ENCODE peak calls at places on chromosomes 7 and 10, in seven cellular contexts. K is suprapubic skin; V is SK-N-SH; Q is CD8-positive, alpha-beta T cell; E is A549; T is prostate gland; G is GM23338. Y is an unnamed sample. For H3K4me1, the result is how much of the 10 kb centered on the place peaks cover.

GRCh38 chr7:131945313-131945831 is 388.9 kb upstream of the PODXL start:
- DNase-seq in K (peak), V (peak), Q (no peak), E (peak), T (peak), G (peak), Y (peak)

GRCh38 chr10:33483124-33483794 is 148.8 kb upstream of the NRP1 start:
- DNase-seq in K (no peak), V (no peak), Q (no peak), E (no peak), T (no peak), G (peak), Y (no peak)

GRCh38 chr10:51607436-51607835 is 92.0 kb downstream of the CSTF2T start:
- DNase-seq in K (no peak), V (no peak), Q (no peak), E (no peak), T (no peak), G (no peak), Y (no peak)

GRCh38 chr7:134290286-134290685 is 26.4 kb downstream of the SLC35B4 start:
- DNase-seq in K (no peak), V (no peak), Q (no peak), E (peak), T (no peak), G (no peak), Y (no peak)

GRCh38 chr7:137538361-137538762 is 194.8 kb upstream of the PTN start:
- DNase-seq in K (no peak), V (no peak), Q (no peak), E (no peak), T (no peak), G (no peak), Y (no peak)

GRCh38 chr10:81021428-81022129 is 483.9 kb downstream of the SH2D4B start:
- DNase-seq in K (no peak), V (no peak), Q (no peak), E (no peak), T (no peak), G (no peak), Y (no peak)

GRCh38 chr10:61752111-61753011 is 89.6 kb downstream of the CABCOCO1 start:
- DNase-seq in K (no peak), V (no peak), Q (no peak), E (no peak), T (no peak), G (no peak), Y (no peak)

GRCh38 chr7:110922906-110923305 is 168.0 kb upstream of the LRRN3 start:
- DNase-seq in K (no peak), V (no peak), Q (no peak), E (no peak), T (no peak), G (no peak), Y (no peak)

DNA sequence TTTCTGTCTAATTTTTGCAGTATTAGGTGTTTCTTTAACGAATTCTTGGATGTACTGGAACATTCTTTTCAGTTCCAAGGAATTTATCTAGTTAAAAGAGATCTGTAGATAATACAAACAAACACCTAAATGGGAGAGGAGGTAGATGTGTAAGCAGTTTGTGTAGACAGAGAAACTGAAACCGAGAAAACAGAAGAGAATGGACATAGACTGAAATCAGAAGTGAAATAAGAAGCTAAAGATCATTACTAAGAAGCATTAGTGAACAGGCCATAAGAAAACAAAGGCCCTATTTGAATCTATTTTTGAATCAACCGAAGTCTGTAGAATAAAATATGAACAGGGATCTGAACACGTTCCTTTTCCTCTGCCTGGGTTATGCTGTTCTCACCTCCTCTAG is 26.5 kb upstream of the TMEM229A start:
- DNase-seq in K (no peak), V (no peak), Q (no peak), E (no peak), T (no peak), G (no peak), Y (no peak)
- H3K27ac ChIP-seq in K (no peak), V (no peak), Q (no peak), E (no peak), T (no peak), G (no peak), Y (no peak)

DNA sequence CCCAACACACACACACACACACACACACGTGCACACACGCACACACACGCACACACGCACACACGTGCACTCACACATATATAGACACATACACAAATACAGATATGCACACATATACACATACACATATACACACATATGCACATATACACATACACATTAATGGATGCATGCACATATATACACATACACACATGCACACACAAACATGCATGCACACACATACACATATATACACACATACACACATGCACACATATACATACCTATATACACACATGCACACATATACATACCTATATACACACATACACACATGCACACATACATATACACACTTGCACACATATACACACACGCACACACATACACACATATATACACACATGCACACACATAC is 312.4 kb upstream of the PFKP start:
- DNase-seq in K (no peak), V (no peak), Q (no peak), E (no peak), T (no peak), G (no peak), Y (no peak)
- H3K4me1 ChIP-seq in K (under half), V (under half), Q (under half), E (under half), T (under half), G (under half), Y (under half)

GRCh38 chr10:59687657-59688056 is 22.0 kb downstream of the SLC16A9 start:
- DNase-seq in K (no peak), V (no peak), Q (no peak), E (no peak), T (no peak), G (no peak), Y (no peak)
- H3K27ac ChIP-seq in K (no peak), V (no peak), Q (no peak), E (no peak), T (no peak), G (no peak), Y (no peak)

GRCh38 chr7:77798394-77799077 is at the start of the genes PHTF2 and TMEM60:
- DNase-seq in K (peak), V (peak), Q (peak), E (peak), T (peak), G (peak), Y (peak)

GRCh38 chr7:77796109-77796508 is 2.1 kb downstream of the TMEM60 start:
- DNase-seq in K (no peak), V (no peak), Q (no peak), E (no peak), T (no peak), G (no peak), Y (no peak)

GRCh38 chr7:77799078-77799964 is 748 bp downstream of the PHTF2 start:
- DNase-seq in K (peak), V (peak), Q (no peak), E (peak), T (peak), G (peak), Y (peak)

GRCh38 chr7:77797734-77798393 is 370 bp downstream of the TMEM60 start:
- DNase-seq in K (peak), V (peak), Q (no peak), E (no peak), T (no peak), G (no peak), Y (peak)

DNA sequence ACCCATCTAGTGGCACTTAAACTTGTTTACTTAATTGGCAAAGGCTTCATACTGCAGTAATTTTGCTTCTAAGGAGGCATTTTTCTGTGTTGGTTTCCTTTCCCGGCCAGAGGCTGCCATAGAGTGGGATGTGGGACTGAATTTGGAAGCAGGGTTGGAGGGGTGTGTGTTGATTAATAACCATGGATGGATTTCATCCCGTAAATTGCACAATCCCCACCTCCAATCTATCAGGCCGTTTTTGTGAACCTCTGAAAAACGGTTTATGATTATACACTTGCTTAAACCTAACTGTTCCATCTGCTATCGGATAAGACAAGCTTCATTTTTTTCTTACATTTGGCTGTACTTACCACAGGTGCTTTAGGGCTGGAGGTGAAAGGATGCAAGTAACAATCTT is 1.3 kb downstream of the TMEM60 start:
- DNase-seq in K (no peak), V (no peak), Q (no peak), E (no peak), T (no peak), G (no peak), Y (no peak)
- H3K4me1 ChIP-seq in K (under half), V (under half), Q (under half), E (under half), T (under half), G (under half), Y (under half)

DNA sequence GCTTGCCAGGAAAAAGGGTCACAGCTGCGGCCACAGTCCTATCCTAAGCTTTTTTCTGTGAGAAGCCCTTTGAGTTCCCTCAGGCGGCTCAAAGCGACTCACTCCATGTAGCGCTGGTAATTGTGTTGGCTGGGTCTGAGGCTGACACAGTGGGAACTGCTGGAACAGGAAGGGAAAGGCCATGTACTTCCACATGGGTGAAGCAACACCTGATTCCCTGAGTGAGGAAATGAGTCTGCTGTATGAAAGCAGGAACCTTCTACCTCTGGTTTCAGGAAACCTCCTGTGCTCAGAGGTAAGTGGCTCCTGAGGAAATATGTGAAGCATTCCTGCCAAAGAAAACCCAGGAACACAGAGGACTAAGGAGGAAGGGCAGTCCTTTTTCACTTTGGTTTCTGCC is 734.6 kb upstream of the SORCS1 start:
- DNase-seq in K (no peak), V (no peak), Q (no peak), E (no peak), T (no peak), G (peak), Y (peak)
- H3K27ac ChIP-seq in K (no peak), V (no peak), Q (no peak), E (no peak), T (no peak), G (peak), Y (no peak)

DNA sequence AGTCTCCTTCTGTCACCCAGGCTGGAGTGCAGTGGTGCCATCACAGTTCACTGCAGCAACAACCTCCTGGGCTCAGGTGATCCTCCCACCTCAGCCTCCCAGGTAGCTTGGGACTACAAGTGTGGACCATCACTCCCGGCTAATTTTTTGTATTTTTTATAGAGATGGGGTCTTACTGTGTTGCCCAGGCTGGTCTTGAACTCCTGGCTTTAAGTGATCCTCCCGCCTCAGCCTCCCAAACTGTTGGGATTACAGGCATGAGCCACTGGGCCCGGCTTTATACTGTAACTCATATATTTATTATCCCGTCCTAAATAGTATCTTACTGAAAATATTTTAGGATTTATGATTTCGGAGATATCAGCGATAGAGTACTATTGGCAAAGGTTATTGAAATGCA is 10.9 kb downstream of the EIF4H start:
- DNase-seq in K (no peak), V (no peak), Q (no peak), E (no peak), T (no peak), G (no peak), Y (no peak)
- H3K4me1 ChIP-seq in K (half or more), V (under half), Q (half or more), E (under half), T (under half), G (under half), Y (half or more)